ENCODE peak calls at places on chromosomes 3 and 15, in ten cellular contexts. T is A549; N is coronary artery; H is lower lobe of right lung; B is CD4-positive, alpha-beta T cell; X is SJSA1; J is mesendoderm; L is Panc1; F is mesenchymal stem cell; U is stomach. D is an unnamed sample.

GRCh38 chr15:100721758-100722550 is 119.6 kb downstream of the ASB7 start:
- DNase-seq in H (peak; percentile 73), X (peak; percentile 89), L (peak; percentile 93), U (peak; percentile 54), B (no peak), T (peak; percentile 98), F (peak; percentile 100), J (no peak), N (peak; percentile 87), D (peak; percentile 97)

GRCh38 chr15:70091649-70092461 is 5.9 kb downstream of the TLE3 start:
- DNase-seq in X (no peak), L (no peak), F (peak; percentile 65), J (peak; percentile 87), B (no peak), U (peak; percentile 67), T (no peak), N (no peak), H (no peak), D (no peak)

GRCh38 chr3:159828542-159828943 is 160.1 kb upstream of the IL12A start:
- DNase-seq in T (peak; percentile 38), J (peak; percentile 40), L (no peak), B (no peak), N (no peak), U (no peak), H (no peak), X (no peak), F (peak; percentile 69), D (no peak)

GRCh38 chr3:183491923-183492848 is 63.3 kb downstream of the KLHL6 start:
- DNase-seq in U (no peak), L (no peak), T (no peak), N (peak; percentile 54), H (no peak), B (no peak), J (no peak), X (no peak), F (no peak), D (no peak)

GRCh38 chr3:177705976-177706866 is 508.9 kb upstream of the TBL1XR1 start:
- DNase-seq in N (no peak), B (no peak), H (no peak), U (no peak), F (no peak), J (no peak), T (no peak), X (no peak), L (no peak), D (no peak)

GRCh38 chr3:23948761-23949160 is 3.7 kb downstream of the NR1D2 start:
- DNase-seq in J (no peak), L (no peak), H (no peak), U (no peak), B (no peak), N (no peak), T (no peak), F (peak; percentile 40), X (no peak), D (no peak)

GRCh38 chr3:99602183-99602582 is 36.2 kb upstream of the COL8A1 start:
- DNase-seq in B (no peak), F (no peak), H (no peak), L (no peak), N (no peak), T (no peak), X (no peak), J (no peak), U (no peak), D (no peak)

GRCh38 chr3:88626426-88627120 is 476.8 kb downstream of the C3orf38 start:
- DNase-seq in U (no peak), N (no peak), J (no peak), L (no peak), H (no peak), F (no peak), T (no peak), B (no peak), X (no peak), D (no peak)

GRCh38 chr15:95451891-95452290 is 878.6 kb upstream of the NR2F2 start:
- DNase-seq in B (no peak), H (no peak), F (no peak), L (no peak), T (no peak), J (no peak), U (no peak), X (no peak), N (no peak), D (no peak)

GRCh38 chr15:76996076-76996525 is 1.2 kb downstream of the PSTPIP1 start:
- DNase-seq in N (no peak), F (no peak), H (no peak), T (no peak), J (no peak), U (no peak), L (no peak), X (no peak), B (no peak), D (no peak)
- H3K27ac ChIP-seq in N (peak overlapping the region; percentile 28), F (no peak overlapping the region), H (peak overlapping the region; percentile 77), T (peak overlapping the region; percentile 44), J (no peak overlapping the region), U (peak overlapping the region; percentile 62), L (no peak overlapping the region), X (no peak overlapping the region), B (peak overlapping the region; percentile 88), D (no peak overlapping the region)

GRCh38 chr15:80904941-80905532 is 84.6 kb downstream of the MESD start:
- DNase-seq in H (no peak), J (peak; percentile 40), N (no peak), U (no peak), F (peak; percentile 73), B (no peak), X (no peak), T (no peak), L (no peak), D (no peak)
- H3K27ac ChIP-seq in H (no peak overlapping the region), J (no peak overlapping the region), N (no peak overlapping the region), U (no peak overlapping the region), F (no peak overlapping the region), B (no peak overlapping the region), X (no peak overlapping the region), T (no peak overlapping the region), L (no peak overlapping the region), D (no peak overlapping the region)

DNA sequence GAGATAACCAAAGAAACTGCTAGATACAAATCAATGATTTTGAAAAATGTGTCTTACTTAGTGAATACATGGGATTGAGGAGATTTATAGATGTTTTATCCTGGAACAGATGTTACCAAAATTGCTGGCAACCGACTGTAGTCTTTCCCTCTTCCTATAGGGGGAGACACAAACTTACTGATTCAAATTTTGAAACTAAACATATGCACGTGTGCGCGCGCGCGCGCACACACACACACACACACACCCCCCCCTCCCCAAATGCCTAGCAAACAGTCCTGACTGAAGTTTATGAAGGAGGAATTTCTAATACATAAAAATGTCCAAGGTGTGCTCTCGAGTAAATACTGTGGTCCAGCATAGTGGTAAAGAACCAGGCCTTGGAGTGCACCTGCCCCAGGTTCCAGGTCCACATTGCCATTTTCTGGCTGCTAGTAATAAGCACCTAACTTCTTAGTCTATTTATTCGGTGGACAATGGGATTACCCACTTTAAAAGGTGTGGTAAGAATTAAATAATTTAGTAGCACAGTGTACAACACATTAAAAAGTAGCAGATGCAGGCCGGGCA is 18.5 kb upstream of the C3orf62 start:
- DNase-seq in U (no peak), T (peak; percentile 13), F (peak; percentile 51), L (no peak), J (peak; percentile 6), N (no peak), B (peak; percentile 34), H (peak; percentile 49), X (no peak), D (peak; percentile 10)
- H3K27ac ChIP-seq in U (no peak overlapping the region), T (no peak overlapping the region), F (no peak overlapping the region), L (no peak overlapping the region), J (no peak overlapping the region), N (no peak overlapping the region), B (no peak overlapping the region), H (no peak overlapping the region), X (no peak overlapping the region), D (no peak overlapping the region)

DNA sequence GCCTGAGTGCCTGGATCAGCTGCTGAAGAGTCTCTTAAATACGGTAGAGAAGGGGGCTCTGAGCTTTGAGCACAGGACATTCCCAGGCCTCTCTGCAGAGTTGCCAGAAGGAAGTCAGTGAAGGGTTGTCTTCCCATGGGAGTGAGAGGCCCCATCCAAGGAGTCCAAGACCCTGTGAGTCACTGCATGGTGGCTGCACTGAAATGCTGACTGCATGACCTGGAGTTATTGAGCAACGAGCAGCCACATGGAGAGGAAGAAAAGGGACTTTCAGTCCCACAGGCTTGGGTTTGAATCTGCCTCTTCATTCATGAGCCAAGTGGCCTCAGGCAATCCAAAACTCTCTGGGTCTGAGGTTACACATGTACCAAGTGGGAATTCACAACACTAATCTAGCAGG is 69.6 kb upstream of the RASGRF1 start:
- DNase-seq in L (no peak), J (no peak), H (no peak), X (no peak), B (no peak), F (peak; percentile 86), U (no peak), T (no peak), N (no peak), D (no peak)
- H3K27ac ChIP-seq in L (no peak overlapping the region), J (no peak overlapping the region), H (no peak overlapping the region), X (no peak overlapping the region), B (no peak overlapping the region), F (no peak overlapping the region), U (no peak overlapping the region), T (no peak overlapping the region), N (no peak overlapping the region), D (no peak overlapping the region)

GRCh38 chr3:185696039-185696438 is 109.9 kb downstream of the SENP2 start:
- DNase-seq in U (no peak), T (no peak), B (no peak), J (peak; percentile 19), H (no peak), F (no peak), N (no peak), X (no peak), L (no peak), D (no peak)
- H3K27ac ChIP-seq in U (no peak overlapping the region), T (no peak overlapping the region), B (no peak overlapping the region), J (no peak overlapping the region), H (no peak overlapping the region), F (no peak overlapping the region), N (no peak overlapping the region), X (no peak overlapping the region), L (no peak overlapping the region), D (no peak overlapping the region)

GRCh38 chr3:62542185-62542584 is 168.8 kb upstream of the FEZF2 start:
- DNase-seq in B (no peak), L (no peak), T (no peak), X (no peak), N (no peak), H (no peak), J (no peak), U (no peak), F (no peak), D (no peak)

GRCh38 chr3:62539762-62540161 is 166.4 kb upstream of the FEZF2 start:
- DNase-seq in U (no peak), X (no peak), N (no peak), B (no peak), L (no peak), T (no peak), F (no peak), J (no peak), H (no peak), D (no peak)

GRCh38 chr3:62538706-62539356 is 165.5 kb upstream of the FEZF2 start:
- DNase-seq in N (no peak), U (no peak), T (no peak), B (no peak), L (no peak), F (no peak), H (no peak), X (no peak), J (no peak), D (no peak)
- H3K27ac ChIP-seq in N (no peak overlapping the region), U (no peak overlapping the region), T (no peak overlapping the region), B (no peak overlapping the region), L (no peak overlapping the region), F (no peak overlapping the region), H (no peak overlapping the region), X (no peak overlapping the region), J (no peak overlapping the region), D (no peak overlapping the region)

D was measured in AG04450.